ENCODE peak calls at places on chromosomes 13 and 19, in six cellular contexts. U, Z, H, J, M and O are unnamed samples. For H3K79me2, the result is how much of the 10 kb centered on the place peaks cover.

GRCh38 chr19:42563352-42564210 is 31.1 kb downstream of the CEACAM8 start:
- DNase-seq in U (peak), Z (peak), H (peak), J (peak), M (peak), O (peak)

GRCh38 chr19:13208964-13209796 is 59.0 kb downstream of the IER2 start:
- DNase-seq in U (peak), Z (no peak), H (no peak), J (no peak), M (no peak), O (no peak)

GRCh38 chr19:38736036-38736412 is 8.2 kb downstream of the CAPN12 start:
- DNase-seq in U (peak), Z (no peak), H (peak), J (peak), M (peak), O (peak)

GRCh38 chr13:113853518-113854237 is 10.2 kb downstream of the GAS6 start:
- DNase-seq in U (no peak), Z (no peak), H (no peak), J (no peak), M (no peak), O (no peak)

GRCh38 chr13:29754486-29754806 is 96.0 kb downstream of the UBL3 start:
- DNase-seq in U (peak), Z (peak), H (no peak), J (no peak), M (no peak), O (no peak)

GRCh38 chr13:34357435-34358232 is 539.7 kb downstream of the RFC3 start:
- DNase-seq in U (peak), Z (no peak), H (no peak), J (no peak), M (peak), O (no peak)

GRCh38 chr19:5138606-5139594 is 170.0 kb downstream of the KDM4B start:
- DNase-seq in U (no peak), Z (no peak), H (no peak), J (no peak), M (no peak), O (no peak)

GRCh38 chr13:51000576-51001260 is 91.1 kb downstream of the RNASEH2B start:
- DNase-seq in U (no peak), Z (no peak), H (no peak), J (no peak), M (no peak), O (no peak)

GRCh38 chr19:34316247-34316646 is 48.7 kb upstream of the GPI start:
- DNase-seq in U (no peak), Z (no peak), H (no peak), J (no peak), M (no peak), O (no peak)

GRCh38 chr19:16327911-16328823 is 3.5 kb downstream of the KLF2 start:
- DNase-seq in U (no peak), Z (no peak), H (peak), J (no peak), M (no peak), O (peak)

GRCh38 chr19:29098863-29099481 is 114.0 kb downstream of the UQCRFS1 start:
- DNase-seq in U (no peak), Z (no peak), H (no peak), J (no peak), M (no peak), O (peak)

GRCh38 chr13:112177459-112177858 is 110.5 kb downstream of the SOX1 start:
- DNase-seq in U (no peak), Z (no peak), H (no peak), J (no peak), M (no peak), O (no peak)

GRCh38 chr19:4521170-4521887 is 3.0 kb upstream of the PLIN4 start:
- DNase-seq in U (no peak), Z (no peak), H (no peak), J (no peak), M (no peak), O (no peak)

GRCh38 chr13:45301263-45301662 is 39.7 kb downstream of the TPT1 start:
- DNase-seq in U (no peak), Z (no peak), H (no peak), J (no peak), M (no peak), O (no peak)

GRCh38 chr13:85896516-85897450 is 97.6 kb upstream of the SLITRK6 start:
- DNase-seq in U (peak), Z (no peak), H (peak), J (peak), M (peak), O (no peak)

GRCh38 chr13:38494445-38494844 is 144.8 kb downstream of the UFM1 start:
- DNase-seq in U (no peak), Z (no peak), H (no peak), J (no peak), M (peak), O (no peak)

GRCh38 chr13:37481858-37482227 is 116.7 kb downstream of the POSTN start:
- DNase-seq in U (no peak), Z (no peak), H (no peak), J (no peak), M (no peak), O (no peak)

GRCh38 chr13:37486171-37486661 is 112.4 kb downstream of the POSTN start:
- DNase-seq in U (no peak), Z (no peak), H (no peak), J (no peak), M (no peak), O (no peak)

GRCh38 chr13:37488682-37489081 is 109.9 kb downstream of the POSTN start:
- DNase-seq in U (no peak), Z (no peak), H (no peak), J (no peak), M (no peak), O (no peak)

GRCh38 chr13:37484056-37484455 is 114.5 kb downstream of the POSTN start:
- DNase-seq in U (no peak), Z (no peak), H (no peak), J (no peak), M (no peak), O (no peak)

DNA sequence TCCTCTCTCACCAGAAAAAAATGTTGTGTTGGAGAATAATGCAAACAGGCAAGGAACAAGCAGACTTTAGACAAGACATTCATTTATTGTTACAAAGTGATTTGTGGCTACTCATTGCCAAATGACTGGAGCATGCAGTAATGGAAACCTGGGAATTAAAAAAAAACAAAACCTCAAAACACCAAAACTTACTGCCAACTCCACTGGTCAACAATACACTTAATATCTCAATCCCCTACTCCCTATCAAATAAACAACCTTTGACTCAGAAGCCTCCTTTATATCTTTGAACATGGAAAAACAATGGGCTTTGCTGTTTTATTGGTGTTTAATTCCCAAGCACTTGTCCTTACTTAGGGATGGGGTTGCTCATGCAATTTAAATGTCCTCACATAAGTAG is 112.8 kb downstream of the POSTN start:
- DNase-seq in U (no peak), Z (no peak), H (no peak), J (no peak), M (no peak), O (no peak)
- TF ChIP-seq EZH2phosphoT487 in U (no peak), Z (no peak), H (no peak), J (no peak), M (no peak), O (no peak)

GRCh38 chr13:20401586-20401957 is 124.1 kb downstream of the CRYL1 start:
- DNase-seq in U (no peak), Z (no peak), H (no peak), J (no peak), M (no peak), O (no peak)
- H3K79me2 ChIP-seq in U (under half), Z (under half), H (under half), J (under half), M (under half), O (under half)

DNA sequence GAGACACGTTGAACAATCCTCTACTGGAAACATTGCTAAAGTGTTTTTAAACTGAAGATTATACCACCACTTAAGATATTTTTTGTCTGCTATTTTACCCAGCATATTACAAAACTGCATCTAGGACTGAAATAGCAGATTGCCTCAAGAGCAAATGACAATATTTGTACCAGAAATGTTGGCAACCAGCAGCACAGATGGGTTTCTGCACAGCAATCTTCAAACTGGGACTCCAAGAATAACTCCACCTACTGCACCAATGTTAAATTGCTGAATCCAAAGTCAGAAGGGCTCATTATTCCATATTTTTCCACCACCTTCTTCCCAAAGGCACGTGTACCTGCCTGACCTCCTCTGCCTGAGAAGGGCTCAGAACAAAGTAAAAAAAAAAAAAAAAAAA is 79.6 kb downstream of the FOXO1 start:
- DNase-seq in U (no peak), Z (no peak), H (no peak), J (no peak), M (no peak), O (no peak)
- TF ChIP-seq EZH2phosphoT487 in U (no peak), Z (no peak), H (no peak), J (no peak), M (no peak), O (no peak)

DNA sequence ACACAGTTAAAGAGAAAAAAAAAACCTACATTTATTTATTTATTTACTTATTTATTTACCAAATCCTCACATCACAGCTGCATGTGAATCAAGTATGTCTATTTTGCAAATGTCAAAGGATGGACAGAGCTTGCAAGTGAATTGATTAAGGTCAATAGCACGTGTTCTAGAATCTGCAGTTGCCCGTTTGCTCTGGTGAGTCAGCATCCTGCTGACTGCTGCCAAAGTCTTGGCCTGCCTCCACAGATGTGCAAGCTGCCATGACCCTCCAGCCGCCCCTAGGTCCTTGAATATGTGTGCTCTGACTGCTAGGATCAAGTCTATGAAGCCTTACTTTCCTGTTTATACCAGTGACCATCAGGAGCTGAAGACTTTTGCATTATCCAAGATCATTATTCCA is 320.6 kb downstream of the GPC5 start:
- DNase-seq in U (no peak), Z (no peak), H (no peak), J (no peak), M (no peak), O (no peak)
- H3K79me2 ChIP-seq in U (under half), Z (under half), H (under half), J (under half), M (under half), O (under half)

DNA sequence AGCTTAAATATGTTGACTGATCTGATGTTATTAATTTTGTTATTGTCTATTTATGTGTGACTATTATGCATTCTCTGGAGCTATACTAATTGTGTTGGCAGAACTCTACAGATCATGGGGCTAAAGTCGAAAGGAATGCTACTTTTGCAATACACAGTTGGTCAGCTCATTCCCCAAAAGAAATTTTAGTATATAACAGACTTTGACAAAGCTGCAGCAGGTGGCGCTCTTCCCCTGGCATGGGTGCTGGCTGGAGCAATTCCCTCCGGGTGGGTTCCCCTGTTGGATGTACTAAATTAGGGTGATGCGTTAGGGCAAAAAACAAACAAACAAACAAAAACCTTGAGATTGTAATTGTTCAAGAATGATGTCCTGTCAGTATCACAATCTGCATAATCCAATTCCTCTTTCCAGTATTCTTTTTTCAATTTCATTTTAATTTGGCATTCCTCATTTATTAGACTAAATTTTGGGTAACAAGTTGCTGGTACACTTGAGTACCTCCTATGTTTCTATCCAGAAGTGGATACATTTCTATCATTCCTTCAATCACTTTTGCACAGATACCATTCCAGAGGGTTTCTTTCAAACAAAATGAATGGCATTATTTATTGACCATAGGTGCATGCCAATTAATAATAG is 322.8 kb upstream of the EDNRB start:
- DNase-seq in U (peak), Z (no peak), H (peak), J (peak), M (peak), O (peak)
- TF ChIP-seq EZH2phosphoT487 in U (no peak), Z (no peak), H (no peak), J (no peak), M (no peak), O (no peak)

DNA sequence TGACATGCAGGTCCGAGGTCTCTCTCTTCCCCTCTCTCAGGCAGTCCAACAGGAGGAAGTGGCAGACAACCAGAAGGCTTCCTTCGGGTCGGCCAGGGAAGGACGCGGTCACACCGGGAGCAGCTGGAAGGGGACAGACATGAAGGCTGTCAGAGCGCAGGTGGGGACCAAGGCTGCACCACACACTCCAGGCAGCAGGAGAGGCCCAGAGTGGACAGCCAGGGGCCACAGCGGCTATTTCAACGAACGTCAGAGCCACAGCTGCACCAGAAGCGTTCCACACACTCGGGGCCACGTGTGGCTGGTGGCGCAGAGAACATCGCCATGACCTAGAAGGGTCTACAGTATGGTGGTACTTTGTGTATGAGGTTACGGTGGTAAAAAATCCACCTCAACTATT is 16.0 kb upstream of the SLC39A3 start:
- DNase-seq in U (no peak), Z (no peak), H (no peak), J (no peak), M (no peak), O (no peak)
- H3K79me2 ChIP-seq in U (under half), Z (under half), H (under half), J (under half), M (under half), O (under half)

DNA sequence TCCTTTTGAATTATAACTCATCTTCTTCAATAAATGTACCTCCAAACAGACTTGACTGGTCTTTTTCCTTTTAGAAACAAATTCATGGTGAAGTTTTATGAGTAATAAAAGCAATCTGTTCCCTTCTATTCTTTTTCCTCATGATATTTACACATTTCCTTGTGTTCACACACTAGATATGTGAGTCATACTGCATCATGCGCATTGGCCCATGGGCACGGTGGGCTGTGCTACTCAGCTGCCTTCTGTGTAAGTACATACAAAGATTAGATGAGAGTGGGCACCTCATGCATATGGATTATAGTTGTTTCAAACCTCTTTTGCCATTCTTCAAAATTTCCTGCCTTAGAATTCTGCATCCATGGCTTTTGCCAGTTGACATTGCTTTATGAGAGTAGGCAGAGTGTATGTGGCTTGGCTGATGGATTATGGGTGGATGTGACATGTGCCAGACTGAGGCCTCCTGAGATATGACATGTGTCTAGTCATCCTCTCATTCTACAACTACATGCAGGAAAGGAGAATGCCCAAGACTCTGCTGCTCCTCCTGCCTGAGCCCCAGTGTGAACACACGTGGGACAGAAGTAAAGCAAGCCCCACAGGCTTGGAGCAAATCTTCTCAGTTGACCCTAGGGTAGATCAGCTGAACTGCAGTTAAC is 110.0 kb downstream of the RBM26 start:
- DNase-seq in U (no peak), Z (no peak), H (no peak), J (no peak), M (no peak), O (peak)
- TF ChIP-seq EZH2phosphoT487 in U (no peak), Z (no peak), H (no peak), J (no peak), M (no peak), O (no peak)

GRCh38 chr19:10233946-10234345 is 2.8 kb upstream of the S1PR2 start:
- DNase-seq in U (no peak), Z (no peak), H (peak), J (no peak), M (no peak), O (no peak)
- H3K79me2 ChIP-seq in U (under half), Z (under half), H (half or more), J (under half), M (under half), O (under half)

DNA sequence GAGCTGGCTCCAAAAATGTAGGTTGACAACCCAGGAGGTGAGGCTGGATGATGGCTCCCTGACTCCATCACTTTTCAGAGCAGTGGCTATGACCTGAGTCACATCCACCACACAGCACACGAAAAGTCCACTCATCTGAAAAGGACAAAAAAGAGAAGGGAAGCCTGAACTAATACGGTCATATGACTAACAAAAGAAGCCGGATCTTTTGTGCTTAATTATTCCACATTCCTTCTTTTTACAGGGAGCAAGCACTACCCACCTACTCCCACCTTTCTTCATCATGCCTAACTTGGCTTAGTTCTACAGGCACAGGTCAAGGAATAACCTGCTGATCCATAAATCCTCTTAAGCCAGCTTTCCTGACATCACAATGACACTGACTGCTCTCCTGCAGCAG is 601.3 kb upstream of the MIR17HG start:
- DNase-seq in U (peak), Z (no peak), H (no peak), J (no peak), M (peak), O (no peak)
- TF ChIP-seq EZH2phosphoT487 in U (no peak), Z (no peak), H (no peak), J (no peak), M (no peak), O (no peak)